ENCODE peak calls at places on chromosomes 5 and 9, in five cellular contexts. V is kidney, Q is MM.1S, M is RWPE2, F is DND-41. Z is an unnamed sample. For H3K36me3, the result is how much of the 10 kb centered on the place peaks cover.

GRCh38 chr5:164362835-164363234 is 857.4 kb downstream of the MAT2B start:
- DNase-seq in V (no peak), Q (no peak), M (no peak), F (no peak), Z (no peak)

GRCh38 chr9:89886281-89886700 is 281.5 kb downstream of the GADD45G start:
- DNase-seq in V (no peak), Q (no peak), M (no peak), F (no peak), Z (no peak)

GRCh38 chr9:113695901-113696300 is 180.2 kb upstream of the ZNF618 start:
- DNase-seq in V (no peak), Q (no peak), M (no peak), F (peak), Z (no peak)

GRCh38 chr9:89712285-89712684 is 107.5 kb downstream of the GADD45G start:
- DNase-seq in V (no peak), Q (no peak), M (no peak), F (no peak), Z (no peak)

GRCh38 chr9:99375481-99375880 is 153.4 kb downstream of the SEC61B start:
- DNase-seq in V (no peak), Q (no peak), M (no peak), F (no peak), Z (no peak)

GRCh38 chr5:141846031-141846430 is 32.2 kb downstream of the PCDH1 start:
- DNase-seq in V (peak), Q (no peak), M (no peak), F (peak), Z (no peak)

GRCh38 chr9:109488791-109489492 is 9.2 kb downstream of the PTPN3 start:
- DNase-seq in V (no peak), Q (no peak), M (no peak), F (no peak), Z (no peak)

GRCh38 chr9:134863941-134864820 is 16.4 kb upstream of the FCN2 start:
- DNase-seq in V (peak), Q (no peak), M (peak), F (no peak), Z (no peak)

GRCh38 chr9:93003552-93004407 is 54.7 kb upstream of the SUSD3 start:
- DNase-seq in V (peak), Q (peak), M (peak), F (peak), Z (peak)

GRCh38 chr5:82165740-82166530 is 112.2 kb downstream of the RPS23 start:
- DNase-seq in V (peak), Q (peak), M (peak), F (peak), Z (no peak)

GRCh38 chr5:137997726-137998213 is 35.1 kb downstream of the FAM13B start:
- DNase-seq in V (no peak), Q (peak), M (no peak), F (no peak), Z (peak)

GRCh38 chr9:135504262-135505229 is 4.1 kb downstream of the MRPS2 start:
- DNase-seq in V (peak), Q (peak), M (peak), F (peak), Z (no peak)

GRCh38 chr9:70420267-70421019 is 6.0 kb upstream of the KLF9 start:
- DNase-seq in V (peak), Q (peak), M (peak), F (peak), Z (no peak)

GRCh38 chr9:101778332-101778731 is 39.9 kb upstream of the GRIN3A start:
- DNase-seq in V (no peak), Q (no peak), M (no peak), F (no peak), Z (no peak)

GRCh38 chr9:2469681-2470141 is 151.9 kb upstream of the VLDLR start:
- DNase-seq in V (no peak), Q (peak), M (no peak), F (peak), Z (no peak)

GRCh38 chr9:17462869-17463464 is 115.9 kb upstream of the SH3GL2 start:
- DNase-seq in V (no peak), Q (peak), M (no peak), F (peak), Z (no peak)

GRCh38 chr5:156399323-156399722 is 72.4 kb downstream of the SGCD start:
- DNase-seq in V (no peak), Q (no peak), M (no peak), F (no peak), Z (no peak)

GRCh38 chr5:156401802-156402201 is 74.8 kb downstream of the SGCD start:
- DNase-seq in V (no peak), Q (no peak), M (no peak), F (no peak), Z (no peak)

GRCh38 chr5:156406023-156406422 is 79.1 kb downstream of the SGCD start:
- DNase-seq in V (no peak), Q (no peak), M (no peak), F (no peak), Z (no peak)

GRCh38 chr5:156400542-156400941 is 73.6 kb downstream of the SGCD start:
- DNase-seq in V (no peak), Q (no peak), M (no peak), F (no peak), Z (no peak)

GRCh38 chr5:156402387-156402921 is 75.5 kb downstream of the SGCD start:
- DNase-seq in V (no peak), Q (peak), M (no peak), F (no peak), Z (peak)
- H3K4me3 ChIP-seq in V (no peak), Q (no peak), M (no peak), F (no peak), Z (peak)

GRCh38 chr9:77472646-77473045 is 175.5 kb downstream of the GNA14 start:
- DNase-seq in V (no peak), Q (no peak), M (no peak), F (no peak), Z (no peak)

GRCh38 chr9:77474903-77475302 is 173.2 kb downstream of the GNA14 start:
- DNase-seq in V (no peak), Q (no peak), M (no peak), F (no peak), Z (no peak)

GRCh38 chr9:77471572-77471971 is 176.6 kb downstream of the GNA14 start:
- DNase-seq in V (no peak), Q (no peak), M (no peak), F (no peak), Z (no peak)

GRCh38 chr9:77475641-77476473 is 172.3 kb downstream of the GNA14 start:
- DNase-seq in V (no peak), Q (peak), M (no peak), F (peak), Z (peak)
- TF ChIP-seq CTCF in V (no peak), Q (no peak), M (no peak), F (peak), Z (no peak)

DNA sequence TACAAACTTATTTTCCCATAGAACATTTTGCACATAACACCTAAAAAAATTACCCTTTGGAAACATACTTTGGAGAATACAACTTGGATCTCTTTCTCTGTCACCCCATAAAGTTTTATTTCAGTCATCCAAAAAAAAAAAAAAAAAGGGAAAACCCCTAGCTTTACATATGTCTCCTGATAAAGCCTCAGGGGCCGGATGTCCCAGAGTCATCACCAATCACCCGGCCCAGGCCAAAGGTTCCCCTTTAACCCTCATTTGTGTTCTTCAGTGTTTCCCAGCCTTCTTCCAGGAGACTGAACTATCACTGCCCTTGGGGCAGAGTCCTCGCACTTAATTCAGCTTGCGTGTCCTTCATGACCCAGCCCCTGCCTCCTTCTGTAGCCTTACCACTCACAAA is 28.8 kb downstream of the ANXA6 start:
- DNase-seq in V (no peak), Q (no peak), M (no peak), F (no peak), Z (no peak)
- H3K36me3 ChIP-seq in V (half or more), Q (under half), M (half or more), F (half or more), Z (half or more)

GRCh38 chr5:140107312-140108092 is 6.4 kb upstream of the PURA start:
- DNase-seq in V (peak), Q (peak), M (peak), F (peak), Z (peak)

GRCh38 chr5:140106805-140107311 is 7.1 kb upstream of the PURA start:
- DNase-seq in V (no peak), Q (no peak), M (no peak), F (no peak), Z (no peak)

GRCh38 chr5:140104100-140104499 is 9.8 kb upstream of the PURA start:
- DNase-seq in V (no peak), Q (no peak), M (no peak), F (no peak), Z (no peak)

GRCh38 chr5:140108093-140109049 is 5.5 kb upstream of the PURA start:
- DNase-seq in V (peak), Q (peak), M (peak), F (peak), Z (no peak)

GRCh38 chr5:140106101-140106500 is 7.8 kb upstream of the PURA start:
- DNase-seq in V (no peak), Q (no peak), M (no peak), F (no peak), Z (no peak)
- H3K4me3 ChIP-seq in V (no peak), Q (no peak), M (no peak), F (no peak), Z (no peak)

GRCh38 chr5:179869641-179870402 is 11.2 kb upstream of the MRNIP start:
- DNase-seq in V (peak), Q (no peak), M (peak), F (no peak), Z (no peak)

GRCh38 chr5:179869101-179869500 is 10.5 kb upstream of the MRNIP start:
- DNase-seq in V (peak), Q (no peak), M (peak), F (no peak), Z (no peak)

GRCh38 chr5:179870952-179871351 is 12.3 kb upstream of the MRNIP start:
- DNase-seq in V (no peak), Q (no peak), M (no peak), F (no peak), Z (no peak)

GRCh38 chr5:179871506-179871905 is 12.9 kb upstream of the MRNIP start:
- DNase-seq in V (peak), Q (no peak), M (no peak), F (no peak), Z (no peak)

GRCh38 chr5:179870403-179870903 is 11.8 kb upstream of the MRNIP start:
- DNase-seq in V (peak), Q (no peak), M (no peak), F (no peak), Z (no peak)
- TF ChIP-seq CTCF in V (peak), Q (no peak), M (no peak), F (no peak), Z (peak)

GRCh38 chr9:128805661-128806060 is 12.6 kb upstream of the ENDOG start:
- DNase-seq in V (no peak), Q (no peak), M (no peak), F (no peak), Z (no peak)
- H3K36me3 ChIP-seq in V (half or more), Q (under half), M (under half), F (half or more), Z (under half)

DNA sequence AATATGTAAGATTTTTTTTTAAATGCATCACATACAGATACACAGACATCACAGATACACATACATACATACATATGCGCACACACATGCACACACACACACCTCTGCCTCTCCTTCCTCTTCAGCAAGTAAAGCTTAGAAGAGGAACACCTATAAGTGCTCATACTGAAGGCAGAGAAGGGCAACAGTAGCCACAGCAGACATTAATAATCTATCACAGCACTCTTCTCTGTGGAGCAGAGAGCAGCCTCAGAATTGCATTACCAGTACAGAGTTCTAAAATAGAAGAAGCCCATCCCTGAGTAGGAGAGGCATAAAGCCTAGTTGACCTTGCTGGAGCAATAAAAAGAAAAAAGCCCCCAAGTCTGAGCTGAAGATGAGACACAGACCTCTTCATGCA is 110.6 kb downstream of the MLLT3 start:
- DNase-seq in V (no peak), Q (no peak), M (no peak), F (no peak), Z (no peak)
- H3K4me3 ChIP-seq in V (no peak), Q (no peak), M (no peak), F (no peak), Z (no peak)